ENCODE peak calls at places on chromosomes 2 and 18, in four cellular contexts. W is GM12878, T is IMR-90, V is K562. C is an unnamed sample.

GRCh38 chr2:131038258-131039100 is 54.8 kb downstream of the FAM168B start:
- DNase-seq in T (no peak), W (no peak), V (no peak), C (no peak)

GRCh38 chr18:40810371-40810770 is 1144.7 kb upstream of the PIK3C3 start:
- DNase-seq in V (no peak), T (peak), W (no peak), C (no peak)

GRCh38 chr2:202762546-202762945 is 109.0 kb downstream of the ICA1L start:
- DNase-seq in W (no peak), V (no peak), T (no peak), C (no peak)

GRCh38 chr2:168439536-168439935 is 16.5 kb upstream of the CERS6 start:
- DNase-seq in V (no peak), T (peak), W (no peak), C (no peak)

GRCh38 chr2:143083636-143084035 is 45.6 kb upstream of the ARHGAP15 start:
- DNase-seq in V (no peak), W (no peak), T (peak), C (no peak)

GRCh38 chr2:130829020-130829419 is 7.7 kb upstream of the ARHGEF4 start:
- DNase-seq in T (peak), W (no peak), V (no peak), C (peak)

GRCh38 chr2:120133572-120134244 is 89.5 kb downstream of the TMEM185B start:
- DNase-seq in T (no peak), V (no peak), W (no peak), C (no peak)

GRCh38 chr2:101251844-101252407 is 760 bp upstream of the CNOT11 start:
- DNase-seq in T (no peak), W (no peak), V (no peak), C (peak)

GRCh38 chr2:168961450-168962229 is 60.5 kb downstream of the G6PC2 start:
- DNase-seq in T (peak), W (peak), V (peak), C (peak)

GRCh38 chr2:239166201-239166834 is 234.5 kb downstream of the HDAC4 start:
- DNase-seq in V (no peak), W (no peak), T (peak), C (no peak)

GRCh38 chr2:241940329-241940728 is 70.8 kb downstream of the RTP5 start:
- DNase-seq in V (peak), T (no peak), W (no peak), C (peak)

GRCh38 chr2:29433920-29434319 is 318.7 kb downstream of the CLIP4 start:
- DNase-seq in T (no peak), V (no peak), W (no peak), C (no peak)

GRCh38 chr2:108884629-108885028 is 98.1 kb downstream of the CCDC138 start:
- DNase-seq in V (no peak), W (no peak), T (no peak), C (no peak)

GRCh38 chr2:165287083-165287778 is 48.0 kb downstream of the SCN2A start:
- DNase-seq in T (no peak), W (no peak), V (no peak), C (no peak)

GRCh38 chr2:43944915-43945314 is 50.9 kb downstream of the LRPPRC start:
- DNase-seq in W (no peak), T (no peak), V (no peak), C (no peak)

GRCh38 chr2:222715729-222716128 is 44.3 kb downstream of the MOGAT1 start:
- DNase-seq in V (no peak), W (no peak), T (no peak), C (no peak)

GRCh38 chr18:2411381-2411977 is 159.8 kb downstream of the METTL4 start:
- DNase-seq in W (no peak), V (no peak), T (peak), C (no peak)

GRCh38 chr18:37320320-37320719 is 245.3 kb downstream of the CELF4 start:
- DNase-seq in V (no peak), W (no peak), T (no peak), C (no peak)

GRCh38 chr2:232925153-232925768 is 55.2 kb downstream of the SNORC start:
- DNase-seq in V (no peak), W (no peak), T (no peak), C (no peak)

GRCh38 chr2:190162851-190163250 is 100.3 kb upstream of the MSTN start:
- DNase-seq in W (no peak), T (no peak), V (no peak), C (no peak)

GRCh38 chr2:54224997-54225396 is 31.0 kb downstream of the TSPYL6 start:
- DNase-seq in W (no peak), V (no peak), T (no peak), C (no peak)

GRCh38 chr2:62156861-62157496 is 38.9 kb upstream of the B3GNT2 start:
- DNase-seq in T (no peak), W (no peak), V (no peak), C (no peak)

GRCh38 chr2:48209214-48209885 is 303.1 kb upstream of the FBXO11 start:
- DNase-seq in V (no peak), T (peak), W (no peak), C (no peak)

GRCh38 chr2:95334916-95335641 is 37.9 kb downstream of the KCNIP3 start:
- DNase-seq in T (peak), W (no peak), V (no peak), C (no peak)

GRCh38 chr2:232731470-232731869 is 34.3 kb downstream of the GIGYF2 start:
- DNase-seq in V (no peak), W (no peak), T (peak), C (no peak)

GRCh38 chr2:201507725-201508124 is 56.2 kb downstream of the STRADB start:
- DNase-seq in T (no peak), W (no peak), V (no peak), C (no peak)

GRCh38 chr2:239688840-239689239 is 288.0 kb upstream of the HDAC4 start:
- DNase-seq in V (no peak), T (no peak), W (no peak), C (no peak)

GRCh38 chr2:190554357-190555006 is 20.0 kb upstream of the NEMP2 start:
- DNase-seq in W (no peak), T (no peak), V (no peak), C (no peak)

GRCh38 chr18:14086459-14087231 is 45.6 kb downstream of the ZNF519 start:
- DNase-seq in T (peak), W (no peak), V (peak), C (peak)

GRCh38 chr2:64018715-64019082 is 529 bp downstream of the VPS54 start:
- DNase-seq in T (no peak), V (peak), W (no peak), C (no peak)

GRCh38 chr2:53609561-53609960 is 158.0 kb upstream of the CHAC2 start:
- DNase-seq in T (no peak), W (no peak), V (no peak), C (no peak)

GRCh38 chr2:33135645-33136044 is 188.9 kb downstream of the LTBP1 start:
- DNase-seq in T (peak), V (no peak), W (no peak), C (no peak)

GRCh38 chr2:178277741-178278197 is 83.5 kb downstream of the OSBPL6 start:
- DNase-seq in W (no peak), V (peak), T (peak), C (no peak)

GRCh38 chr2:238462782-238463396 is 36.2 kb downstream of the ASB1 start:
- DNase-seq in V (peak), T (peak), W (peak), C (peak)

GRCh38 chr2:95113464-95113863 is 8.1 kb downstream of the MRPS5 start:
- DNase-seq in T (no peak), V (no peak), W (no peak), C (no peak)

GRCh38 chr2:69380072-69380917 is 6.7 kb downstream of the GFPT1 start:
- DNase-seq in W (no peak), T (peak), V (no peak), C (no peak)
- TF ChIP-seq ELK1 in W (no peak), T (no peak), V (no peak), C (no peak)

DNA sequence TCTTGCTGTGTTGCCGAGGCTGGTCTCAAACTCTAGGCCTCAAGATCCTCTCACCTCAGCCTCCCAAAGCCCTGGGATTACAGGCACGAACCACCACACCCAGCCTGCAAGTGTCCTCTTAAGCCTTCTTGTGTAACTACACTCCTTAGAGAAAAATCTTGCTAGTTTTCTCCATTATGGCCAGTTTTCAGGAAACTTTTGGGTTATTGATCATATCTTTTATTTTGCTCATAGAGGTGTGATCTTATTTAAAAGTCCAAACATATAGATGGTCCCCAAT is 2.4 kb downstream of the SOCS6 start:
- DNase-seq in T (no peak), V (no peak), W (no peak), C (peak)
- H3K4me3 ChIP-seq in T (no peak), V (no peak), W (no peak), C (peak)

GRCh38 chr2:18671363-18671762 is 82.0 kb upstream of the NT5C1B start:
- DNase-seq in T (no peak), W (no peak), V (no peak), C (no peak)
- TF ChIP-seq ELK1 in T (no peak), W (no peak), V (no peak), C (no peak)

DNA sequence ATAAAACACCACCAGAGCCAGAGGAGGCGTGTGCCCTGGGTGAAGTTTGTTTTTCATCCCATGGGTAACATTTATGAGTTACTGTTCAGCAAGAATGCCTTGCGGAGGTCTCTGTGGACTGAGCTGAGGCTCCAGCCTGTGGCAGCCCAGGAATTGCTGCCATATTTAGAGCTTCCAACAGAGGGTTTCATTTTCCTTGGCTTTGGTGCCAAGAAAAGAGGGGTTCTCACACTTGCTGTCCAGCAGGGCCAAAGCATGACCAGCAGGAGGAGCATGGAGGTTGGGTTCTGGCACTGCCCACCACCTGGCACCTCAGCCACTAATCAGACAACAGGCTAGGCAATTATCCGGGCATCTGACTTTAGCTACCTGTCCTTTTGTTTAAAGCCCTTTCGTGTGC is 36.7 kb downstream of the EPAS1 start:
- DNase-seq in T (no peak), V (no peak), W (no peak), C (peak)
- H3K4me3 ChIP-seq in T (no peak), V (no peak), W (no peak), C (no peak)

GRCh38 chr18:6405237-6406074 is 9.3 kb downstream of the L3MBTL4 start:
- DNase-seq in T (no peak), V (no peak), W (no peak), C (no peak)

GRCh38 chr18:6406075-6406909 is 8.4 kb downstream of the L3MBTL4 start:
- DNase-seq in W (no peak), V (no peak), T (peak), C (no peak)

GRCh38 chr18:6404834-6405233 is 9.9 kb downstream of the L3MBTL4 start:
- DNase-seq in W (no peak), V (no peak), T (no peak), C (no peak)

GRCh38 chr18:6397931-6398566 is 16.7 kb downstream of the L3MBTL4 start:
- DNase-seq in T (no peak), W (no peak), V (no peak), C (no peak)

GRCh38 chr18:6401687-6402086 is 13.0 kb downstream of the L3MBTL4 start:
- DNase-seq in V (no peak), T (no peak), W (no peak), C (no peak)
- TF ChIP-seq ELK1 in V (no peak), T (no peak), W (no peak), C (no peak)

GRCh38 chr18:49813321-49814146 is at the start of gene ACAA2:
- DNase-seq in W (peak), T (peak), V (peak), C (peak)

GRCh38 chr18:49813071-49813320 is 337 bp downstream of the ACAA2 start:
- DNase-seq in T (peak), V (peak), W (no peak), C (peak)

GRCh38 chr18:49812321-49813070 is 837 bp downstream of the ACAA2 start:
- DNase-seq in T (peak), W (no peak), V (no peak), C (no peak)

GRCh38 chr18:49814147-49814499 is 790 bp upstream of the ACAA2 start:
- DNase-seq in W (no peak), T (peak), V (peak), C (peak)

DNA sequence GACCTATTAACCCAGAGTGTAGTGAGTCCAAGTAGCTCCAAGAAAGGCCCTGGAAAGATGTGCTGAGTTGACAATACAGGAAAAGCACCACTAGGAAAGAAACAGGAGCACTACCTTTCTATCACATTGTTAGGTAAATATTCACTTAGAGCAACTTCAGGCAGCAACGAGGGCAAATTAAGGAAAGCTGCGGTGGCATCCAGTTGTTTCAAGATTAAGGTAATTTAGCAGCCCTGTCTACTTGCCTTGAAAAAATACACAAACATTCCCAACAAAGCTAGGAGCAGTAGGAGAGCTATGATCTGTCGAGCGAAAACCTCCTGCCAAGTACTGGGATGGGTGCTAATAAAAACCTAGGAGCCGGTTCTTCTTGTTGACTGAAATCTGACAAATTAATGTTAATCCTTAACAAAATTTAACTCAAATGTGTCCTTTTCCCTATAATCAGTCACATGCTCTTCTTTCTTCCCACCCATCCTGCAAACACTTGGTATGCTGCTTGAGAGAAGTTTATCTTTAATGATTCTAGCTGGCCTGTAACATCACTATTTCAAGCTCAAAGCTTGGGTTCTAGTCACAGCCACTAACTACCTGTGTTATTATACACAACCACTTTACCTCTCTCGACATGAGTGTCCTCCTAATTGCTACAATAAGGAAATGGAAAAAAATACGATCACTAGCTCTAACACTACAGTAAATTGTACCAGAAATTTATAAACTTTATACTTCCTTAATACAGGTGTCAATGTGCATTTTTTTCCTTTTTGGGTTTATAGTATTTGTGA is 2.0 kb downstream of the ACAA2 start:
- DNase-seq in W (no peak), T (no peak), V (no peak), C (no peak)
- H3K4me3 ChIP-seq in W (no peak), T (no peak), V (no peak), C (no peak)

GRCh38 chr18:56709463-56709862 is 58.3 kb downstream of the WDR7 start:
- DNase-seq in V (peak), T (peak), W (peak), C (peak)
- TF ChIP-seq ELK1 in V (no peak), T (no peak), W (no peak), C (no peak)

GRCh38 chr2:204108301-204108700 is 171.7 kb downstream of the ICOS start:
- DNase-seq in V (peak), T (no peak), W (no peak), C (peak)
- H3K4me3 ChIP-seq in V (no peak), T (no peak), W (no peak), C (no peak)

GRCh38 chr2:14960686-14961324 is 328.3 kb downstream of the LRATD1 start:
- DNase-seq in V (no peak), W (no peak), T (no peak), C (no peak)
- TF ChIP-seq ELK1 in V (no peak), W (no peak), T (no peak), C (no peak)

GRCh38 chr18:50726960-50727589 is 92.7 kb downstream of the MRO start:
- DNase-seq in T (no peak), W (peak), V (no peak), C (no peak)

GRCh38 chr18:50729986-50730385 is 89.8 kb downstream of the MRO start:
- DNase-seq in W (no peak), T (no peak), V (no peak), C (no peak)

GRCh38 chr18:50724631-50725235 is 95.1 kb downstream of the MRO start:
- DNase-seq in V (no peak), T (no peak), W (no peak), C (no peak)

GRCh38 chr18:50729326-50729725 is 90.5 kb downstream of the MRO start:
- DNase-seq in V (no peak), W (no peak), T (no peak), C (no peak)

GRCh38 chr18:50727721-50728470 is 91.9 kb downstream of the MRO start:
- DNase-seq in V (no peak), W (no peak), T (no peak), C (no peak)
- H3K4me3 ChIP-seq in V (no peak), W (no peak), T (no peak), C (no peak)